ENCODE peak calls at places on chromosomes 2 and 18, in six cellular contexts. T, A, J, F, S and P are unnamed samples.

GRCh38 chr2:55365303-55365702 is 54.4 kb downstream of the CCDC88A start:
- DNase-seq in A (no peak), T (no peak), F (no peak), S (no peak), J (no peak), P (peak; percentile 4)

GRCh38 chr2:74548919-74549684 is 4.6 kb downstream of the LOXL3 start:
- DNase-seq in T (peak; percentile 65), F (no peak), A (peak; percentile 75), S (peak; percentile 67), J (peak; percentile 40), P (peak; percentile 40)

GRCh38 chr2:65228249-65228750 is 669 bp downstream of the ACTR2 start:
- DNase-seq in J (peak; percentile 49), A (no peak), T (peak; percentile 85), S (no peak), F (no peak), P (peak; percentile 44)

GRCh38 chr2:42906557-42907380 is 114.4 kb upstream of the HAAO start:
- DNase-seq in T (peak; percentile 12), S (no peak), F (no peak), A (peak; percentile 73), J (peak; percentile 84), P (no peak)

GRCh38 chr2:225030089-225030653 is 12.1 kb downstream of the DOCK10 start:
- DNase-seq in A (no peak), S (no peak), F (no peak), T (no peak), J (no peak), P (no peak)

GRCh38 chr2:19607400-19607799 is 249.0 kb upstream of the OSR1 start:
- DNase-seq in F (no peak), A (no peak), J (peak; percentile 58), T (no peak), S (no peak), P (no peak)

GRCh38 chr2:121173806-121174205 is 111.2 kb downstream of the TFCP2L1 start:
- DNase-seq in J (no peak), T (no peak), F (no peak), S (no peak), A (no peak), P (no peak)

GRCh38 chr2:58731488-58731869 is 490.4 kb upstream of the FANCL start:
- DNase-seq in F (no peak), T (no peak), S (no peak), J (no peak), A (no peak), P (no peak)

GRCh38 chr2:233446616-233447305 is 92.5 kb downstream of the DGKD start:
- DNase-seq in J (no peak), A (no peak), S (peak; percentile 51), T (no peak), F (no peak), P (no peak)

GRCh38 chr18:10397004-10397403 is 57.4 kb upstream of the APCDD1 start:
- DNase-seq in S (no peak), A (no peak), F (no peak), T (no peak), J (no peak), P (no peak)

GRCh38 chr2:175309799-175310198 is 128.3 kb upstream of the ATP5MC3 start:
- DNase-seq in J (peak; percentile 26), T (peak; percentile 49), S (no peak), A (no peak), F (no peak), P (peak; percentile 9)

GRCh38 chr2:68341583-68341982 is 21.8 kb upstream of the CNRIP1 start:
- DNase-seq in A (no peak), F (no peak), S (no peak), T (no peak), J (no peak), P (no peak)

GRCh38 chr2:213317929-213318328 is 33.7 kb downstream of the SPAG16 start:
- DNase-seq in S (no peak), J (peak; percentile 28), T (no peak), A (no peak), F (no peak), P (peak; percentile 33)

DNA sequence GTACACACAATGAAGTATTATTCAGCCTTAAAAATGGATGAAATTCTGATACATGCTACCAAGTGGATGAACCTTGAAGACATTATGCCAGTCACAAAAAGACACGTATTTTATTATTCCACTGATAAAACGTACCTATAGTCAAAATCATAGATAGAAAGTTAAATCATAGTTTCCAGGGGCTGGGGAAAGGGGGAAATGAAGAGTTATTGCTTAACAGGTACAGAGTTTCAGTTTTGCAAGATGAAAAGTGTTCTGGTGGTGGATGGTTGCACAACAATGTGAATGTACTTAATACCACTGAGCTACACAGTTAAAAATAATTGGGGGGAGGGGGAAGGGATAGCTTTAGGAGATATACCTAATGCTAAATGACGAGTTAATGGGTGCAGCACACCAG is 279.0 kb upstream of the STON1 start:
- DNase-seq in F (no peak), J (peak; percentile 35), A (no peak), S (no peak), T (peak; percentile 64), P (peak; percentile 60)
- H3K4me3 ChIP-seq in F (no peak overlapping the region), J (no peak overlapping the region), A (no peak overlapping the region), S (no peak overlapping the region), T (no peak overlapping the region), P (no peak overlapping the region)

GRCh38 chr2:33529771-33530481 is 53.5 kb downstream of the RASGRP3 start:
- DNase-seq in J (peak; percentile 99), F (no peak), T (peak; percentile 67), A (no peak), S (no peak), P (peak; percentile 75)
- H3K4me3 ChIP-seq in J (no peak overlapping the region), F (no peak overlapping the region), T (peak overlapping the region; percentile 42), A (no peak overlapping the region), S (no peak overlapping the region), P (no peak overlapping the region)

DNA sequence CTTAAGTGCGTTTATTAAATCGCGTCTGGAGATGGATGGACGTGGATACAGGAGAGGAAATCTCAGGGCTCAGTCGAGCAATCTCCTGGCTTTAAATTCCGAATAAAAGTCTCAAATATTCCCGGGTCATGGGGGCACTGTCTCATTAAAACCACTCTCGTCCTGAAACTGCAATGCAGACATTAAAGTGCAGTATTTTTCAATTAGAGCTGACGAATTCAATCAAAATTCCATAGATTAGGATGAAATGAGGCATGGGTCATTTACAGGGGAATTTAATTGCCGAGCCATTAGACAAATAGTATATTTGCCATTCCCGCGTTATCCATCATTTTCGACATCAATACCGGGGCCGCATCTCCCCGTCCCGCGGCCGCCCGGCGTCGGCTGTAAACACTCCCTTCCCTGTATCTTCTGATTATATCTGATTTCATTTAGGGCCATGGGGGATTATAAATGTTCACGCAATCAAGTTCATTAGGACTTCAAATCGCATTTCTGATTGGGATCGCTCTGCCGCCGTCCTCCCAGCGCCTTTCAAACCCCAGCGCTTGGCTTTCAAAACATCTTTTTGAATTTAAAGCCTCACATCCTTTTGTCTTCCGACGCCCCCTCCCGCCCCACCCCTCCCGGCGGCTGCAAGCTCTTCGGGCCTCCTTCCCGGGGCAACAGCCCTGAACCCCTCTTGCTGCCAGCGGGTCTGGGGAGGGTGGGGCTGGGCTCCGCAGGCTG is 10.9 kb upstream of the GBX2 start:
- DNase-seq in T (no peak), F (no peak), J (no peak), S (no peak), A (no peak), P (no peak)
- H3K4me3 ChIP-seq in T (no peak overlapping the region), F (no peak overlapping the region), J (peak overlapping the region; percentile 61), S (no peak overlapping the region), A (no peak overlapping the region), P (no peak overlapping the region)

DNA sequence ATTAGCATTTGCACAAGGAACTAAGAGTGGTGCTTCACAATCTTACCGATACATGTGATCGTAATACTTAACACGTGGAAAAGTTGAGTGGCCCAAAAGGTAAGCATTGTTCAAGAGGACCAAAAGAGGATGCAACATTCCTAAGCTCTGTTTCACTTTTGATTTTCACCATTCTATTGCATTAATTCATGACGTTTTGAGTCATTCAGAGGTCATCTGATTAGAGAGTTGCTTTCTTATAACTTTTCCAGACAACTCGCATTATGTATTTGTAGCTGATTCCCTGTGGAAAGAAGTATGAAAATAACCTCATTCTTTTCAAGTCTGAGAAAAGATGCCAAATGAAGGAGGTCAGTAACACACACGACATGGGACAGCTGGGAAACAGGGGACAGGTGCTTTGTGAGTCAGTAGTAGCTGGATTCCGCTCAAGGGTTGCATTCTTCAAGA is 344.4 kb downstream of the RND3 start:
- DNase-seq in S (no peak), F (no peak), T (no peak), A (no peak), J (no peak), P (peak; percentile 90)
- H3K4me3 ChIP-seq in S (no peak overlapping the region), F (no peak overlapping the region), T (no peak overlapping the region), A (no peak overlapping the region), J (no peak overlapping the region), P (no peak overlapping the region)

GRCh38 chr18:24112874-24113615 is 25.8 kb upstream of the CABYR start:
- DNase-seq in A (no peak), T (no peak), F (no peak), J (no peak), S (peak; percentile 86), P (peak; percentile 74)

GRCh38 chr18:24114924-24115549 is 23.8 kb upstream of the CABYR start:
- DNase-seq in A (no peak), J (no peak), T (no peak), S (no peak), F (no peak), P (no peak)

GRCh38 chr18:24112464-24112863 is 26.4 kb upstream of the CABYR start:
- DNase-seq in T (no peak), F (no peak), S (no peak), J (no peak), A (no peak), P (no peak)

GRCh38 chr18:24118750-24119577 is 19.9 kb upstream of the CABYR start:
- DNase-seq in S (no peak), J (peak; percentile 61), F (peak; percentile 68), A (peak; percentile 67), T (peak; percentile 88), P (peak; percentile 80)

DNA sequence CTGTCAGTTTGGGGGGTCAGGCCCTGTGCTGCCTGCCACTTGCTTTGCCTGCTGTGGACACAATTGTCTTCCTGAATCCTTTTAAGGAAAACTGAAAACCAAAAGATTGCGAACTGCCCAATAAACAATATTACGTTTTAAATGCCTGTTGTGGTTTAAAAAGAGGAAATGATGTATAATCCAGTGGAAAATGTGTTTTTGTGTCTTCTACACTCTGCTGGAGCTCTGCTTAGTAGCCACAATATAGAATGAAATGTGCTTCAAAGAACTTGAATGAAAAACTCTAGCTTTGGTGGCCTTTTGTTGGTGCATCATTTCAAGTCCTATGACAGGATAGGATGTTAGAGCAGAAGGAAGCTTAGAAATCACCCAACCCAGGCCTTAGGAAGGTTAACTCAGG is 23.2 kb upstream of the CABYR start:
- DNase-seq in J (no peak), A (no peak), F (no peak), T (no peak), S (no peak), P (no peak)
- H3K4me3 ChIP-seq in J (no peak overlapping the region), A (no peak overlapping the region), F (no peak overlapping the region), T (no peak overlapping the region), S (peak overlapping the region; percentile 59), P (no peak overlapping the region)